ENCODE peak calls at places on chromosomes 6 and 20, in eight cellular contexts. E, U, H, V, G, N, D and M are unnamed samples.
A peak's percentile ranks its signal among the peaks of the same experiment; 100 is the strongest.

GRCh38 chr6:162491637-162492036 is 235.9 kb downstream of the PRKN start:
- DNase-seq in E (no peak), U (no peak), H (no peak), V (no peak), G (no peak), N (no peak), D (no peak), M (no peak)

GRCh38 chr6:53312355-53312754 is 36.4 kb downstream of the ELOVL5 start:
- DNase-seq in E (no peak), U (no peak), H (no peak), V (no peak), G (no peak), N (no peak), D (no peak), M (no peak)

GRCh38 chr6:299050-299980 is 7.0 kb downstream of the DUSP22 start:
- DNase-seq in E (no peak), U (peak; percentile 22), H (no peak), V (no peak), G (no peak), N (no peak), D (no peak), M (no peak)

GRCh38 chr6:167906899-167907298 is 80.2 kb downstream of the AFDN start:
- DNase-seq in E (no peak), U (peak; percentile 66), H (no peak), V (no peak), G (no peak), N (peak; percentile 28), D (peak; percentile 52), M (peak; percentile 74)

GRCh38 chr20:1844723-1845523 is 50.3 kb upstream of the SIRPA start:
- DNase-seq in E (no peak), U (peak; percentile 69), H (no peak), V (peak; percentile 84), G (no peak), N (no peak), D (no peak), M (no peak)

GRCh38 chr6:116456927-116457326 is 4.2 kb upstream of the CALHM6 start:
- DNase-seq in E (no peak), U (no peak), H (no peak), V (no peak), G (no peak), N (no peak), D (no peak), M (no peak)

GRCh38 chr6:156423829-156424228 is 353.3 kb upstream of the ARID1B start:
- DNase-seq in E (no peak), U (no peak), H (no peak), V (no peak), G (no peak), N (no peak), D (no peak), M (no peak)

GRCh38 chr6:6080975-6081374 is 74.2 kb upstream of the NRN1 start:
- DNase-seq in E (no peak), U (no peak), H (no peak), V (no peak), G (no peak), N (no peak), D (no peak), M (no peak)

GRCh38 chr6:30818426-30818841 is 65.9 kb upstream of the DDR1 start:
- DNase-seq in E (no peak), U (no peak), H (no peak), V (no peak), G (no peak), N (no peak), D (no peak), M (no peak)

GRCh38 chr6:9056556-9056955 is 621.2 kb upstream of the SLC35B3 start:
- DNase-seq in E (no peak), U (no peak), H (no peak), V (no peak), G (no peak), N (no peak), D (no peak), M (no peak)

GRCh38 chr20:38222923-38223742 is 37.4 kb downstream of the KIAA1755 start:
- DNase-seq in E (no peak), U (no peak), H (no peak), V (no peak), G (no peak), N (no peak), D (no peak), M (no peak)

GRCh38 chr20:25178563-25179438 is 16.7 kb upstream of the ENTPD6 start:
- DNase-seq in E (peak; percentile 29), U (peak; percentile 87), H (no peak), V (peak; percentile 58), G (no peak), N (peak; percentile 42), D (peak; percentile 16), M (peak; percentile 55)